ENCODE peak calls at places on chromosome 12, in five cellular contexts. C is EL; M is uterus; I is activated gamma-delta T cell treated with anti-CD3 and anti-CD28 coated beads, Interleukin-2, amount 50 U/mL, for 16 hours; Z is progenitor cell of endocrine pancreas. L is an unnamed sample.

GRCh38 chr12:126248871-126249403 is 1183.7 kb downstream of the AACS start:
- DNase-seq in M (no peak), C (no peak), I (no peak), Z (no peak), L (no peak)

GRCh38 chr12:12645485-12645884 is 33.8 kb downstream of the CREBL2 start:
- DNase-seq in I (no peak), Z (no peak), C (peak), M (no peak), L (no peak)

GRCh38 chr12:59067068-59067467 is 146.8 kb upstream of the LRIG3 start:
- DNase-seq in Z (no peak), I (no peak), C (peak), M (no peak), L (no peak)

GRCh38 chr12:42124764-42125371 is 19.8 kb downstream of the GXYLT1 start:
- DNase-seq in M (no peak), I (no peak), C (no peak), Z (no peak), L (no peak)

GRCh38 chr12:42474391-42474790 is 115.2 kb downstream of the PRICKLE1 start:
- DNase-seq in M (no peak), I (no peak), Z (no peak), C (peak), L (no peak)

GRCh38 chr12:90301734-90302133 is 593.1 kb upstream of the ATP2B1 start:
- DNase-seq in Z (no peak), I (no peak), M (no peak), C (no peak), L (no peak)

GRCh38 chr12:29901585-29901984 is 117.8 kb upstream of the TMTC1 start:
- DNase-seq in C (no peak), I (no peak), Z (no peak), M (no peak), L (no peak)

GRCh38 chr12:9699898-9700605 is 30.5 kb downstream of the CLEC2D start:
- DNase-seq in M (no peak), C (peak), I (no peak), Z (no peak), L (no peak)

GRCh38 chr12:109111775-109112491 is 4.5 kb upstream of the ACACB start:
- DNase-seq in I (peak), Z (no peak), M (peak), C (peak), L (peak)

GRCh38 chr12:24436667-24437066 is 487.2 kb upstream of the SOX5 start:
- DNase-seq in C (no peak), I (no peak), M (no peak), Z (no peak), L (no peak)

GRCh38 chr12:45878630-45879255 is 111.6 kb downstream of the SCAF11 start:
- DNase-seq in M (no peak), C (no peak), Z (no peak), I (peak), L (no peak)

GRCh38 chr12:100675432-100675831 is 101.9 kb downstream of the GAS2L3 start:
- DNase-seq in I (no peak), Z (no peak), M (no peak), C (peak), L (peak)

GRCh38 chr12:65892905-65893304 is 68.6 kb downstream of the HMGA2 start:
- DNase-seq in C (peak), M (no peak), I (no peak), Z (no peak), L (no peak)

GRCh38 chr12:44874981-44875416 is 1.1 kb downstream of the NELL2 start:
- DNase-seq in I (no peak), Z (no peak), C (no peak), M (no peak), L (no peak)

GRCh38 chr12:22835431-22835830 is 210.5 kb downstream of the ETNK1 start:
- DNase-seq in C (no peak), Z (no peak), M (no peak), I (no peak), L (no peak)

GRCh38 chr12:122012184-122012583 is 9.5 kb upstream of the BCL7A start:
- DNase-seq in C (no peak), Z (no peak), I (no peak), M (no peak), L (no peak)

GRCh38 chr12:109586385-109587296 is 13.0 kb downstream of the MVK start:
- DNase-seq in I (no peak), C (no peak), Z (no peak), M (no peak), L (no peak)

GRCh38 chr12:45284096-45284901 is 68.4 kb downstream of the ANO6 start:
- DNase-seq in C (peak), I (no peak), Z (no peak), M (no peak), L (no peak)

GRCh38 chr12:113007166-113007565 is 28.8 kb downstream of the OAS2 start:
- DNase-seq in Z (no peak), M (no peak), C (peak), I (no peak), L (no peak)

GRCh38 chr12:53483979-53484377 is 15.3 kb downstream of the MAP3K12 start:
- DNase-seq in Z (no peak), C (no peak), M (no peak), I (no peak), L (no peak)

GRCh38 chr12:56840922-56841321 is 77.8 kb downstream of the HSD17B6 start:
- DNase-seq in M (no peak), Z (no peak), C (peak), I (no peak), L (no peak)

GRCh38 chr12:88247241-88247643 is 105.1 kb downstream of the TMTC3 start:
- DNase-seq in Z (no peak), M (no peak), I (no peak), C (peak), L (no peak)

GRCh38 chr12:4975574-4975973 is 65.9 kb downstream of the KCNA1 start:
- DNase-seq in Z (no peak), I (no peak), C (no peak), M (no peak), L (no peak)

GRCh38 chr12:46386360-46386867 is 13.8 kb upstream of the SLC38A2 start:
- DNase-seq in Z (no peak), C (peak), M (no peak), I (no peak), L (no peak)

GRCh38 chr12:58176296-58176869 is 235.0 kb downstream of the ATP23 start:
- DNase-seq in Z (peak), M (no peak), I (no peak), C (peak), L (no peak)

GRCh38 chr12:96886998-96887677 is 19.9 kb upstream of the NEDD1 start:
- DNase-seq in Z (no peak), M (peak), C (no peak), I (no peak), L (no peak)

GRCh38 chr12:55933158-55933798 is 2.3 kb downstream of the DGKA start:
- DNase-seq in C (peak), Z (no peak), M (peak), I (no peak), L (peak)

GRCh38 chr12:27787559-27787958 is 7.5 kb upstream of the MANSC4 start:
- DNase-seq in I (no peak), C (no peak), Z (no peak), M (no peak), L (no peak)

GRCh38 chr12:110458756-110459155 is 8.6 kb upstream of the ARPC3 start:
- DNase-seq in C (no peak), M (no peak), Z (no peak), I (no peak), L (no peak)

GRCh38 chr12:1104088-1104800 is 113.2 kb downstream of the ERC1 start:
- DNase-seq in C (no peak), Z (no peak), I (no peak), M (no peak), L (no peak)

GRCh38 chr12:71955946-71956345 is 17.3 kb downstream of the TPH2 start:
- DNase-seq in M (no peak), C (peak), I (no peak), Z (no peak), L (no peak)